ENCODE peak calls at places on chromosomes 4 and X, in ten cellular contexts. One of them, this sample, is unnamed. For H3K4me1 and H3K36me3, the result is how much of the 10 kb centered on the place peaks cover.

GRCh38 chr4:65089666-65090065 is 580.6 kb downstream of the EPHA5 start:
- DNase-seq in mammary epithelial cell: peak
- DNase-seq in left lung: no peak
- DNase-seq in breast epithelium: no peak
- DNase-seq in lower lobe of right lung: no peak
- DNase-seq in mucosa of descending colon: no peak
- DNase-seq in tibial artery: no peak
- DNase-seq in neural progenitor cell: peak
- DNase-seq in pancreas: no peak
- DNase-seq in HCT116: no peak
- DNase-seq in this sample: no peak

GRCh38 chr4:64538219-64538618 is 129.0 kb upstream of the TECRL start:
- DNase-seq in pancreas: no peak
- DNase-seq in HCT116: no peak
- DNase-seq in tibial artery: no peak
- DNase-seq in breast epithelium: no peak
- DNase-seq in left lung: no peak
- DNase-seq in lower lobe of right lung: no peak
- DNase-seq in mammary epithelial cell: no peak
- DNase-seq in neural progenitor cell: peak
- DNase-seq in mucosa of descending colon: no peak
- DNase-seq in this sample: no peak

GRCh38 chr4:53702334-53703266 is 111.3 kb upstream of the LNX1 start:
- DNase-seq in breast epithelium: peak
- DNase-seq in mucosa of descending colon: peak
- DNase-seq in lower lobe of right lung: peak
- DNase-seq in left lung: peak
- DNase-seq in mammary epithelial cell: peak
- DNase-seq in tibial artery: peak
- DNase-seq in pancreas: peak
- DNase-seq in neural progenitor cell: peak
- DNase-seq in HCT116: no peak
- DNase-seq in this sample: peak

GRCh38 chrX:54641530-54641929 is 111.5 kb downstream of the GNL3L start:
- DNase-seq in HCT116: no peak
- DNase-seq in mammary epithelial cell: peak
- DNase-seq in mucosa of descending colon: no peak
- DNase-seq in breast epithelium: no peak
- DNase-seq in neural progenitor cell: no peak
- DNase-seq in left lung: no peak
- DNase-seq in pancreas: no peak
- DNase-seq in lower lobe of right lung: no peak
- DNase-seq in tibial artery: no peak
- DNase-seq in this sample: no peak

GRCh38 chr4:150250293-150250997 is 172.2 kb downstream of the DCLK2 start:
- DNase-seq in HCT116: no peak
- DNase-seq in tibial artery: no peak
- DNase-seq in mammary epithelial cell: no peak
- DNase-seq in pancreas: no peak
- DNase-seq in lower lobe of right lung: no peak
- DNase-seq in breast epithelium: no peak
- DNase-seq in left lung: no peak
- DNase-seq in mucosa of descending colon: no peak
- DNase-seq in neural progenitor cell: no peak
- DNase-seq in this sample: no peak

GRCh38 chrX:131792356-131792749 is 230.7 kb upstream of the STK26 start:
- DNase-seq in left lung: peak
- DNase-seq in tibial artery: no peak
- DNase-seq in pancreas: peak
- DNase-seq in lower lobe of right lung: no peak
- DNase-seq in HCT116: no peak
- DNase-seq in neural progenitor cell: no peak
- DNase-seq in breast epithelium: no peak
- DNase-seq in mucosa of descending colon: peak
- DNase-seq in mammary epithelial cell: peak
- DNase-seq in this sample: no peak

GRCh38 chrX:121308276-121308805 is 260.9 kb downstream of the GLUD2 start:
- DNase-seq in breast epithelium: no peak
- DNase-seq in lower lobe of right lung: no peak
- DNase-seq in tibial artery: peak
- DNase-seq in HCT116: peak
- DNase-seq in neural progenitor cell: peak
- DNase-seq in left lung: peak
- DNase-seq in mammary epithelial cell: peak
- DNase-seq in pancreas: peak
- DNase-seq in mucosa of descending colon: no peak
- DNase-seq in this sample: no peak

GRCh38 chrX:9873952-9874351 is 87.7 kb downstream of the SHROOM2 start:
- DNase-seq in neural progenitor cell: peak
- DNase-seq in breast epithelium: no peak
- DNase-seq in mucosa of descending colon: no peak
- DNase-seq in mammary epithelial cell: no peak
- DNase-seq in HCT116: peak
- DNase-seq in lower lobe of right lung: peak
- DNase-seq in tibial artery: peak
- DNase-seq in left lung: no peak
- DNase-seq in pancreas: no peak
- DNase-seq in this sample: no peak

GRCh38 chrX:80751456-80751855 is 58.2 kb downstream of the BRWD3 start:
- DNase-seq in HCT116: no peak
- DNase-seq in breast epithelium: no peak
- DNase-seq in mucosa of descending colon: no peak
- DNase-seq in mammary epithelial cell: peak
- DNase-seq in lower lobe of right lung: no peak
- DNase-seq in tibial artery: no peak
- DNase-seq in left lung: no peak
- DNase-seq in pancreas: no peak
- DNase-seq in neural progenitor cell: no peak
- DNase-seq in this sample: no peak

GRCh38 chr4:56050584-56050983 is 101.8 kb downstream of the CEP135 start:
- DNase-seq in left lung: no peak
- DNase-seq in HCT116: no peak
- DNase-seq in mucosa of descending colon: no peak
- DNase-seq in mammary epithelial cell: no peak
- DNase-seq in tibial artery: no peak
- DNase-seq in pancreas: no peak
- DNase-seq in lower lobe of right lung: no peak
- DNase-seq in neural progenitor cell: no peak
- DNase-seq in breast epithelium: no peak
- DNase-seq in this sample: no peak

GRCh38 chr4:95362906-95363578 is 185.7 kb downstream of the UNC5C start:
- DNase-seq in mammary epithelial cell: peak
- DNase-seq in left lung: no peak
- DNase-seq in tibial artery: no peak
- DNase-seq in breast epithelium: no peak
- DNase-seq in neural progenitor cell: peak
- DNase-seq in HCT116: peak
- DNase-seq in mucosa of descending colon: no peak
- DNase-seq in pancreas: no peak
- DNase-seq in lower lobe of right lung: no peak
- DNase-seq in this sample: no peak

GRCh38 chr4:148800943-148801342 is 358.7 kb upstream of the NR3C2 start:
- DNase-seq in tibial artery: no peak
- DNase-seq in HCT116: no peak
- DNase-seq in mammary epithelial cell: no peak
- DNase-seq in neural progenitor cell: no peak
- DNase-seq in lower lobe of right lung: no peak
- DNase-seq in breast epithelium: no peak
- DNase-seq in left lung: no peak
- DNase-seq in pancreas: no peak
- DNase-seq in mucosa of descending colon: no peak
- DNase-seq in this sample: no peak

DNA sequence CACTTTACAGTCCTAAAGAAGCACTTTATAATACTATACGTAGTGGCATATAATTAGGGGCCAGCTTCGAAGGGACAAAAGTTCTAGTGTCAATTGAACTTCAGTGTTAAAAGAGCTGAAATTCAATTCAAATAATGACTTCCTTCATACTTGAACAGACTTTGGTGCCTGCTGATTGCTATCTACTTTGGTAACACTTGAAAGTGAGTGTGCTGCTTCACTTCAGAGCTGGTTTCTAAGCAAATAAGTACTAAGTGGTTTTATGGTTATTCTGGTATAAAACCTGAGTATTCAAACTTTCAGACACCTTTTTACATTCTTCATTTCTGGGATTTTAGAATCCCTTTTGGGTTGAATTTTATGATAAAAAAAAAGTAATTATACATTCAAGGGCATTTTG is 107.0 kb downstream of the SLC4A4 start:
- DNase-seq in mucosa of descending colon: no peak
- DNase-seq in pancreas: no peak
- DNase-seq in tibial artery: no peak
- DNase-seq in breast epithelium: no peak
- DNase-seq in mammary epithelial cell: no peak
- DNase-seq in left lung: no peak
- DNase-seq in HCT116: no peak
- DNase-seq in neural progenitor cell: no peak
- DNase-seq in lower lobe of right lung: no peak
- DNase-seq in this sample: no peak
- TF ChIP-seq CTCF in mucosa of descending colon: no peak
- TF ChIP-seq CTCF in pancreas: no peak
- TF ChIP-seq CTCF in tibial artery: no peak
- TF ChIP-seq CTCF in breast epithelium: no peak
- TF ChIP-seq CTCF in mammary epithelial cell: no peak
- TF ChIP-seq CTCF in left lung: no peak
- TF ChIP-seq CTCF in HCT116: no peak
- TF ChIP-seq CTCF in neural progenitor cell: no peak
- TF ChIP-seq CTCF in lower lobe of right lung: no peak
- TF ChIP-seq CTCF in this sample: no peak

DNA sequence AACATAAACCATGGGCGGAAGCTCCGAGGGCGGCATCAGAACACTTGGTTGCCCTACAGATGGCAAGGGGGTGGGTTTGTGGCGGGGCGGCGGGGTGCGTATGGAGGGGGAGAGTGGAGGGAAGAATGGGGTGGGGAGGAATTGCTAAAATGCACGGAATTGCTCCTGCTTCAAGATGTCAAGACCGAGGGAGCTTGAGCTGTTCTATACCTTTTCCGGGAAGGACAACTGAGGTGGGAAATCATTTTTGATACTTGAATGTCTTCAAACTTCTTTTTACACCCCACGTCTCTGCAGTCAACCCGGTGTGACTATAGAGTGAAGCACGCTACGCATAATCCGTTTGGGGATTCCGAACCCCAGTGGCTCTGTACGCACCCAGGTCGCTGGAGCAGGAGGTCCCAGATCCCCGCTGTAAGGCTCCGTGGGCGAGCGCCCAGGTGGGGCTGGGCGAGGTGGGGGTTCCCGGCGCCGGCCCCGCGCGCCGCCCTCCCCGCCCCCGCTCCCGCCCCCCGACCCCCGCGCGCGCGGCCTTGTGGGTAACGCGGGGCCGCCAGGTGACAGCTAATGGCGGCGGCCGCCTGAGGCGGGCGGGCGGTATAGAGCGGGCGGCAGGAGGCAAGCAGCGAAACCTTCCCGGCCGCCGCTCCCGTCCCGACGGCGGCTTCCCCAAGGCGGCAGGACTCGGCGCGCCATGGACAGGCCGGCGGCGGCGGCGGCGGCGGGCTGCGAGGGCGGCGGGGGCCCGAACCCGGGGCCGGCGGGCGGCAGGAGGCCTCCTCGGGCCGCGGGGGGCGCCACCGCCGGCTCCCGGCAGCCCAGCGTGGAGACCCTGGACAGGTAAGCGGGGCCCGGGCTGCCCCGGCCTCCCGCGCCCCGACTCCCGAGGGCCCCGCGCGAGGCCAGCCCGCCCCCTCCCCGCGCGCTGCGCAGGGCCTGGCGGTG is at the start of gene MTMR1:
- DNase-seq in mucosa of descending colon: peak
- DNase-seq in neural progenitor cell: peak
- DNase-seq in mammary epithelial cell: no peak
- DNase-seq in pancreas: peak
- DNase-seq in left lung: peak
- DNase-seq in HCT116: no peak
- DNase-seq in tibial artery: peak
- DNase-seq in breast epithelium: no peak
- DNase-seq in lower lobe of right lung: peak
- DNase-seq in this sample: peak
- H3K4me1 ChIP-seq in mucosa of descending colon: under half
- H3K4me1 ChIP-seq in neural progenitor cell: under half
- H3K4me1 ChIP-seq in mammary epithelial cell: under half
- H3K4me1 ChIP-seq in pancreas: under half
- H3K4me1 ChIP-seq in left lung: under half
- H3K4me1 ChIP-seq in HCT116: under half
- H3K4me1 ChIP-seq in tibial artery: under half
- H3K4me1 ChIP-seq in breast epithelium: under half
- H3K4me1 ChIP-seq in lower lobe of right lung: under half
- H3K4me1 ChIP-seq in this sample: half or more

GRCh38 chr4:5691491-5692132 is 16.7 kb downstream of the EVC2 start:
- DNase-seq in left lung: no peak
- DNase-seq in breast epithelium: no peak
- DNase-seq in lower lobe of right lung: no peak
- DNase-seq in pancreas: no peak
- DNase-seq in neural progenitor cell: no peak
- DNase-seq in mammary epithelial cell: no peak
- DNase-seq in tibial artery: no peak
- DNase-seq in HCT116: no peak
- DNase-seq in mucosa of descending colon: no peak
- DNase-seq in this sample: no peak
- H3K36me3 ChIP-seq in left lung: under half
- H3K36me3 ChIP-seq in breast epithelium: under half
- H3K36me3 ChIP-seq in lower lobe of right lung: half or more
- H3K36me3 ChIP-seq in pancreas: under half
- H3K36me3 ChIP-seq in neural progenitor cell: under half
- H3K36me3 ChIP-seq in mammary epithelial cell: under half
- H3K36me3 ChIP-seq in tibial artery: half or more
- H3K36me3 ChIP-seq in HCT116: under half
- H3K36me3 ChIP-seq in mucosa of descending colon: under half
- H3K36me3 ChIP-seq in this sample: under half

GRCh38 chr4:41141910-41142309 is 72.4 kb downstream of the APBB2 start:
- DNase-seq in pancreas: no peak
- DNase-seq in breast epithelium: no peak
- DNase-seq in mammary epithelial cell: peak
- DNase-seq in mucosa of descending colon: no peak
- DNase-seq in tibial artery: no peak
- DNase-seq in lower lobe of right lung: no peak
- DNase-seq in HCT116: no peak
- DNase-seq in neural progenitor cell: no peak
- DNase-seq in left lung: no peak
- DNase-seq in this sample: no peak
- TF ChIP-seq CTCF in pancreas: no peak
- TF ChIP-seq CTCF in breast epithelium: no peak
- TF ChIP-seq CTCF in mammary epithelial cell: no peak
- TF ChIP-seq CTCF in mucosa of descending colon: no peak
- TF ChIP-seq CTCF in tibial artery: no peak
- TF ChIP-seq CTCF in lower lobe of right lung: no peak
- TF ChIP-seq CTCF in HCT116: no peak
- TF ChIP-seq CTCF in neural progenitor cell: no peak
- TF ChIP-seq CTCF in left lung: no peak
- TF ChIP-seq CTCF in this sample: no peak

GRCh38 chr4:1250527-1250812 is 1.5 kb upstream of the CTBP1 start:
- DNase-seq in breast epithelium: no peak
- DNase-seq in pancreas: no peak
- DNase-seq in left lung: no peak
- DNase-seq in lower lobe of right lung: no peak
- DNase-seq in mucosa of descending colon: peak
- DNase-seq in tibial artery: no peak
- DNase-seq in neural progenitor cell: no peak
- DNase-seq in HCT116: no peak
- DNase-seq in mammary epithelial cell: no peak
- DNase-seq in this sample: no peak
- H3K4me1 ChIP-seq in breast epithelium: under half
- H3K4me1 ChIP-seq in pancreas: under half
- H3K4me1 ChIP-seq in left lung: under half
- H3K4me1 ChIP-seq in lower lobe of right lung: under half
- H3K4me1 ChIP-seq in mucosa of descending colon: under half
- H3K4me1 ChIP-seq in tibial artery: under half
- H3K4me1 ChIP-seq in neural progenitor cell: under half
- H3K4me1 ChIP-seq in HCT116: under half
- H3K4me1 ChIP-seq in mammary epithelial cell: under half
- H3K4me1 ChIP-seq in this sample: half or more

This sample was measured in CD8-positive, alpha-beta T cell.